ENCODE peak calls at places on chromosome 6, in six cellular contexts. One of them, this sample, is unnamed.
A peak's percentile ranks its signal among the peaks of the same experiment; 100 is the strongest.

GRCh38 chr6:164379786-164380185 is 929.6 kb downstream of the C6orf118 start:
- DNase-seq in GM06990: no peak
- DNase-seq in right lobe of liver: no peak
- DNase-seq in mammary epithelial cell: no peak
- DNase-seq in bronchial epithelial cell: peak; percentile 78
- DNase-seq in RWPE2: no peak
- DNase-seq in this sample: no peak

GRCh38 chr6:100899202-100899601 is 18.1 kb upstream of the ASCC3 start:
- DNase-seq in GM06990: no peak
- DNase-seq in right lobe of liver: no peak
- DNase-seq in mammary epithelial cell: no peak
- DNase-seq in bronchial epithelial cell: no peak
- DNase-seq in RWPE2: no peak
- DNase-seq in this sample: no peak

GRCh38 chr6:65955034-65955433 is 248.0 kb upstream of the EYS start:
- DNase-seq in GM06990: no peak
- DNase-seq in right lobe of liver: no peak
- DNase-seq in mammary epithelial cell: no peak
- DNase-seq in bronchial epithelial cell: no peak
- DNase-seq in RWPE2: no peak
- DNase-seq in this sample: no peak

GRCh38 chr6:13014551-13015378 is 298.2 kb downstream of the PHACTR1 start:
- DNase-seq in GM06990: no peak
- DNase-seq in right lobe of liver: no peak
- DNase-seq in mammary epithelial cell: no peak
- DNase-seq in bronchial epithelial cell: no peak
- DNase-seq in RWPE2: no peak
- DNase-seq in this sample: no peak

GRCh38 chr6:28953039-28953872 is 29.5 kb upstream of the TRIM27 start:
- DNase-seq in GM06990: peak; percentile 29
- DNase-seq in right lobe of liver: no peak
- DNase-seq in mammary epithelial cell: peak; percentile 59
- DNase-seq in bronchial epithelial cell: peak; percentile 54
- DNase-seq in RWPE2: no peak
- DNase-seq in this sample: no peak

GRCh38 chr6:74638467-74638866 is 567.4 kb downstream of the COL12A1 start:
- DNase-seq in GM06990: no peak
- DNase-seq in right lobe of liver: no peak
- DNase-seq in mammary epithelial cell: no peak
- DNase-seq in bronchial epithelial cell: no peak
- DNase-seq in RWPE2: no peak
- DNase-seq in this sample: no peak

GRCh38 chr6:168061269-168062210 is 17.5 kb downstream of the FRMD1 start:
- DNase-seq in GM06990: no peak
- DNase-seq in right lobe of liver: no peak
- DNase-seq in mammary epithelial cell: no peak
- DNase-seq in bronchial epithelial cell: peak; percentile 20
- DNase-seq in RWPE2: no peak
- DNase-seq in this sample: no peak

GRCh38 chr6:159577564-159577963 is 115.5 kb downstream of the SOD2 start:
- DNase-seq in GM06990: no peak
- DNase-seq in right lobe of liver: no peak
- DNase-seq in mammary epithelial cell: peak; percentile 91
- DNase-seq in bronchial epithelial cell: peak; percentile 74
- DNase-seq in RWPE2: no peak
- DNase-seq in this sample: no peak

GRCh38 chr6:71473908-71474307 is 185.3 kb downstream of the OGFRL1 start:
- DNase-seq in GM06990: no peak
- DNase-seq in right lobe of liver: no peak
- DNase-seq in mammary epithelial cell: peak; percentile 91
- DNase-seq in bronchial epithelial cell: peak; percentile 92
- DNase-seq in RWPE2: no peak
- DNase-seq in this sample: no peak

GRCh38 chr6:1619666-1620503 is 10.2 kb downstream of the FOXC1 start:
- DNase-seq in GM06990: no peak
- DNase-seq in right lobe of liver: peak; percentile 58
- DNase-seq in mammary epithelial cell: no peak
- DNase-seq in bronchial epithelial cell: no peak
- DNase-seq in RWPE2: peak; percentile 47
- DNase-seq in this sample: no peak

GRCh38 chr6:155310596-155310995 is 3.7 kb downstream of the TFB1M start:
- DNase-seq in GM06990: no peak
- DNase-seq in right lobe of liver: no peak
- DNase-seq in mammary epithelial cell: peak; percentile 66
- DNase-seq in bronchial epithelial cell: peak; percentile 91
- DNase-seq in RWPE2: no peak
- DNase-seq in this sample: no peak

GRCh38 chr6:116278853-116279231 is 888 bp downstream of the TSPYL1 start:
- DNase-seq in GM06990: no peak
- DNase-seq in right lobe of liver: peak; percentile 69
- DNase-seq in mammary epithelial cell: no peak
- DNase-seq in bronchial epithelial cell: peak; percentile 24
- DNase-seq in RWPE2: no peak
- DNase-seq in this sample: no peak

GRCh38 chr6:52261229-52261628 is 16.9 kb upstream of the IL17F start:
- DNase-seq in GM06990: no peak
- DNase-seq in right lobe of liver: no peak
- DNase-seq in mammary epithelial cell: peak; percentile 11
- DNase-seq in bronchial epithelial cell: peak; percentile 33
- DNase-seq in RWPE2: no peak
- DNase-seq in this sample: no peak

GRCh38 chr6:6972456-6972855 is 135.3 kb upstream of the RREB1 start:
- DNase-seq in GM06990: no peak
- DNase-seq in right lobe of liver: no peak
- DNase-seq in mammary epithelial cell: peak; percentile 79
- DNase-seq in bronchial epithelial cell: peak; percentile 76
- DNase-seq in RWPE2: no peak
- DNase-seq in this sample: no peak

GRCh38 chr6:155341130-155341828 is 27.0 kb upstream of the TFB1M start:
- DNase-seq in GM06990: peak; percentile 35
- DNase-seq in right lobe of liver: no peak
- DNase-seq in mammary epithelial cell: peak; percentile 89
- DNase-seq in bronchial epithelial cell: peak; percentile 15
- DNase-seq in RWPE2: no peak
- DNase-seq in this sample: no peak

GRCh38 chr6:156242206-156242605 is 535.0 kb upstream of the ARID1B start:
- DNase-seq in GM06990: no peak
- DNase-seq in right lobe of liver: no peak
- DNase-seq in mammary epithelial cell: no peak
- DNase-seq in bronchial epithelial cell: no peak
- DNase-seq in RWPE2: no peak
- DNase-seq in this sample: no peak

GRCh38 chr6:149962461-149963211 is 1.1 kb upstream of the ULBP1 start:
- DNase-seq in GM06990: no peak
- DNase-seq in right lobe of liver: no peak
- DNase-seq in mammary epithelial cell: no peak
- DNase-seq in bronchial epithelial cell: no peak
- DNase-seq in RWPE2: no peak
- DNase-seq in this sample: no peak

GRCh38 chr6:160221423-160221822 is 37.2 kb downstream of the SLC22A2 start:
- DNase-seq in GM06990: no peak
- DNase-seq in right lobe of liver: no peak
- DNase-seq in mammary epithelial cell: peak; percentile 41
- DNase-seq in bronchial epithelial cell: peak; percentile 81
- DNase-seq in RWPE2: no peak
- DNase-seq in this sample: no peak

DNA sequence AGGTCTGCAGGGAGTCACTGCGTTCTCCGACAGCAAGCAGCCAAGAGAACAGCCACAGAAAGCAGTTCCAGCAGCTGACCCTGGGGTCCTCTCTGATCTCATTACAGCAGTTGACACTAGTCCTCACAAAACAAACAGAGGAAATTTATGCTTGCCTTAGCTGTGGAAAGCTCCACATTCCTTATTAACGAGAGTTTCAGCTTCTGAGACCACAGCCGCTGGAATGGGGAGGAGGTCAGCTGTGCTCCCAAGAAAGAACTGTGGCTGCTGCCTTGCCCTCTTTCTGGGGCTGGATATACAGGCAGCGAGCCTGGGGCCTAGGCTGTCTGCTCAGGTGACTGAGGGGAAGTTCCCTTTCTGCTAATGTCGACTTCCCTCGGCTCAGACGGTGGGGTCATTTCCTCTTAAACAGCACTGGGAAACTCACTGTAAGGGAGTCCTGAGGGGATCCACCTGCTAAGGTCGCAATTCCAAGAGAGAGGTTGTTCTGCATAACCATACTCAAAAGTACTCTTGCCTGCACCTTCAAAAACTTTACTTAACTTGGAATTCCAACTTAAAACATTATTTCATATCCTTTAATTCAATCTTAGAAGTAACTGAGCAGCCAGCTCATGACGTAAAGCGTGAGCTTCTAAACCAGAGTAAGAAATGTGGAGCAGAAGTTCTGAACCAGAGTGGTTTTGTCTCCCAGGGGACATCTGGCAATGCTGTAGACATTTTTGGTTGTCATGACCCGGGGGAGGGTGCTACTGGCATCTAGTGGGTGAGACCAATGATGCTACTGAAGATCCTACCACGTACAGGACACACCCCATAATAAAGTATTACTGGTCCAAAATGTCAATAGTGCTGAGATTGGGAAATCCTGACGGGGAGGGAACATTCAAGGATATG is 80.3 kb downstream of the BACH2 start:
- DNase-seq in GM06990: no peak
- DNase-seq in right lobe of liver: no peak
- DNase-seq in mammary epithelial cell: no peak
- DNase-seq in bronchial epithelial cell: no peak
- DNase-seq in RWPE2: no peak
- DNase-seq in this sample: no peak
- TF ChIP-seq CTCF in GM06990: no peak
- TF ChIP-seq CTCF in right lobe of liver: no peak
- TF ChIP-seq CTCF in mammary epithelial cell: no peak
- TF ChIP-seq CTCF in bronchial epithelial cell: no peak
- TF ChIP-seq CTCF in RWPE2: no peak
- TF ChIP-seq CTCF in this sample: no peak

DNA sequence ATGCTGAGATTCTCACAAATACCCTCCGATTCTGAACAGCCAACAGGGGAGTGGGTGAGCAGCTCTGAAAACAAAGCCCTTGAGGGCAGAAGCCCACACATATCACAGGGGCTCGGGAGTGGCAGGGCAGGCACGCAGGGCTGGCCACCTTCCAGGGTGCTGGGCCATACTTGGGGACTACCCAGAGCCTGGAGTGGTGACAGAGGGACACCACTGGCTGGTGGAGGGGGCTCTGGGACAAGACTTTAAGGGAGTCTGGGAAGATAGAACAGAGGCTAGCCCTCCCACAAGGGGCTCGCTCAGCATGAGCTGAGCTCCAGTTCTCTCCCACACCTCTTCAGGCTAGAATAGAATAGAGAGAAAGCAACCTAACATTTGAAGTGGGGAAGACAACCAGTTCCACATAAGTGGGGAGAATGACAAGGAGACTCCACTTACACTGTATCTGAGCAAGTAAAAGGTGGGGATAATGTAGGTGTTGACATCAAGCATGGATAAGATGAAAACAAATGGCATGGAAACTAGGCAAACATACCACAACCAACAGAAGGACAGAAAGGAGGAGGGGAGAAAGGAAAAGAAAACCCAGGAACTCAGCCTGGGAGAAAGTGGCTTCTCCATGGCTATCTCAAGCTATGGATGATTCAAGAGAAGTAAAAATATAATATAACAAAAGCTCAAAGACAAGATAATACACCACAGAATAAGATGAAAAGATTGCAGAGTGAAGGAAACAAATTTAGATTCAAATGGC is 7.0 kb downstream of the PPIL1 start:
- DNase-seq in GM06990: no peak
- DNase-seq in right lobe of liver: no peak
- DNase-seq in mammary epithelial cell: no peak
- DNase-seq in bronchial epithelial cell: no peak
- DNase-seq in RWPE2: no peak
- DNase-seq in this sample: no peak
- H3K4me3 ChIP-seq in GM06990: no peak overlapping the region
- H3K4me3 ChIP-seq in right lobe of liver: no peak overlapping the region
- H3K4me3 ChIP-seq in mammary epithelial cell: no peak overlapping the region
- H3K4me3 ChIP-seq in bronchial epithelial cell: no peak overlapping the region
- H3K4me3 ChIP-seq in RWPE2: no peak overlapping the region
- H3K4me3 ChIP-seq in this sample: no peak overlapping the region

DNA sequence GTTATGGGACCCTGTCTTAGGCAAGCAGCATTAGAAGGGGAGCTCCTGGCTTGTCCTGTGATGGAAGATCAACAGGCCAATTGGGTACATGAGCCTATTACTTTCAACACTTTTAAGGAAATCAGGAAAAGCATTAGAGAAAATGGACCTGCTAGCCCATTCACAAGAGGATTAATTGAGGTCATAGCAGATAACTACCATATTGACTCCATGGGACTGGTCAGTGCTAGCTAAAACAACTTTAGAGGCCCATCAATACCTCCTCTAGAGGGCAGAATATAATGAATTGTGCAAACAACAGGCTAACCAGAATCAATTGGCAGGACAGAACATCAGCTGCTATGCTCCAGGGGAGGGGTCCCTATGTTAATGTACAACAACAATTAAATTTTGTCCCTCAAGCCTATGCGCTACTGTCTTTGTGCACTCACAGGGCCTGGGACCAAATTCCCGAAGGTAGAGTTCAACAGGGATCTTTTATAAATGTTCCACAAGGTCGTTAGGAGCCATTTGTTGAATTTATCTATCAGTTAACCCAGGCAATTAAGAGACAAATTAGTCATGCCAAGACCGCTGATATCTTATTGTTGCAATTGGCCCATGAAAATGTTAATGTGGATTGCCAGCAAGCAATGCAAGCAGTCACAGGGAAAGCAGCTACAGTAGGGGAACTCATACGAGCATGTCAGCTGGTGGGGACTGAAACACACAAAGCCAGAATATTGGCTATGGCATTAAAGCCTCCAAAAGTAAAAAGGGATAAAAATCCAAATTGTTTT is 106.6 kb upstream of the BTN3A2 start:
- DNase-seq in GM06990: no peak
- DNase-seq in right lobe of liver: no peak
- DNase-seq in mammary epithelial cell: no peak
- DNase-seq in bronchial epithelial cell: peak; percentile 21
- DNase-seq in RWPE2: no peak
- DNase-seq in this sample: no peak
- TF ChIP-seq CTCF in GM06990: peak; percentile 42
- TF ChIP-seq CTCF in right lobe of liver: no peak
- TF ChIP-seq CTCF in mammary epithelial cell: peak; percentile 44
- TF ChIP-seq CTCF in bronchial epithelial cell: peak; percentile 36
- TF ChIP-seq CTCF in RWPE2: peak; percentile 21
- TF ChIP-seq CTCF in this sample: peak; percentile 18

GRCh38 chr6:35487653-35488516 is 9.0 kb downstream of the TEAD3 start:
- DNase-seq in GM06990: no peak
- DNase-seq in right lobe of liver: no peak
- DNase-seq in mammary epithelial cell: peak; percentile 52
- DNase-seq in bronchial epithelial cell: peak; percentile 66
- DNase-seq in RWPE2: peak; percentile 79
- DNase-seq in this sample: no peak

GRCh38 chr6:35483892-35484645 is 12.8 kb downstream of the TEAD3 start:
- DNase-seq in GM06990: no peak
- DNase-seq in right lobe of liver: no peak
- DNase-seq in mammary epithelial cell: no peak
- DNase-seq in bronchial epithelial cell: no peak
- DNase-seq in RWPE2: peak; percentile 42
- DNase-seq in this sample: no peak

GRCh38 chr6:35484921-35485392 is 11.9 kb downstream of the TEAD3 start:
- DNase-seq in GM06990: no peak
- DNase-seq in right lobe of liver: no peak
- DNase-seq in mammary epithelial cell: peak; percentile 73
- DNase-seq in bronchial epithelial cell: peak; percentile 80
- DNase-seq in RWPE2: peak; percentile 77
- DNase-seq in this sample: no peak

GRCh38 chr6:35485402-35485877 is 11.4 kb downstream of the TEAD3 start:
- DNase-seq in GM06990: no peak
- DNase-seq in right lobe of liver: no peak
- DNase-seq in mammary epithelial cell: peak; percentile 74
- DNase-seq in bronchial epithelial cell: peak; percentile 54
- DNase-seq in RWPE2: peak; percentile 85
- DNase-seq in this sample: no peak

GRCh38 chr6:35486005-35486925 is 10.6 kb downstream of the TEAD3 start:
- DNase-seq in GM06990: no peak
- DNase-seq in right lobe of liver: no peak
- DNase-seq in mammary epithelial cell: peak; percentile 98
- DNase-seq in bronchial epithelial cell: peak; percentile 91
- DNase-seq in RWPE2: peak; percentile 97
- DNase-seq in this sample: no peak
- H3K4me3 ChIP-seq in GM06990: no peak overlapping the region
- H3K4me3 ChIP-seq in right lobe of liver: no peak overlapping the region
- H3K4me3 ChIP-seq in mammary epithelial cell: peak overlapping the region; percentile 36
- H3K4me3 ChIP-seq in bronchial epithelial cell: peak overlapping the region; percentile 11
- H3K4me3 ChIP-seq in RWPE2: no peak overlapping the region
- H3K4me3 ChIP-seq in this sample: no peak overlapping the region